ENCODE peak calls at places on chromosomes 7 and 10, in four cellular contexts. L, Q, V and U are unnamed samples.

GRCh38 chr10:34726862-34727261 is 88.2 kb downstream of the PARD3 start:
- DNase-seq in L (no peak), V (no peak), Q (no peak), U (no peak)

GRCh38 chr7:106613861-106614560 is 46.9 kb downstream of the CCDC71L start:
- DNase-seq in L (no peak), V (no peak), Q (no peak), U (no peak)

GRCh38 chr7:91596287-91596686 is 284.2 kb downstream of the MTERF1 start:
- DNase-seq in V (no peak), Q (no peak), L (no peak), U (no peak)

GRCh38 chr7:107122483-107122882 is 46.3 kb upstream of the HBP1 start:
- DNase-seq in L (no peak), Q (no peak), V (no peak), U (no peak)

GRCh38 chr10:71138126-71138860 is 74.1 kb upstream of the UNC5B start:
- DNase-seq in L (no peak), V (no peak), Q (no peak), U (no peak)

GRCh38 chr10:108184129-108184528 is 1019.6 kb upstream of the SORCS1 start:
- DNase-seq in V (no peak), L (no peak), Q (no peak), U (no peak)

GRCh38 chr10:95335933-95336699 is 45.3 kb upstream of the PDLIM1 start:
- DNase-seq in L (no peak), Q (no peak), V (no peak), U (no peak)

GRCh38 chr7:96823274-96823673 is 113.6 kb upstream of the SEM1 start:
- DNase-seq in Q (no peak), V (no peak), L (no peak), U (no peak)

GRCh38 chr10:128091636-128092210 is 34.5 kb downstream of the MKI67 start:
- DNase-seq in L (no peak), Q (peak; percentile 16), V (no peak), U (no peak)
- TF ChIP-seq SPI1 in L (no peak), Q (no peak), V (no peak), U (no peak)

GRCh38 chr10:93494494-93494893 is 1.9 kb upstream of the CEP55 start:
- DNase-seq in V (no peak), L (no peak), Q (no peak), U (no peak)
- TF ChIP-seq SPI1 in V (no peak), L (no peak), Q (no peak), U (no peak)

DNA sequence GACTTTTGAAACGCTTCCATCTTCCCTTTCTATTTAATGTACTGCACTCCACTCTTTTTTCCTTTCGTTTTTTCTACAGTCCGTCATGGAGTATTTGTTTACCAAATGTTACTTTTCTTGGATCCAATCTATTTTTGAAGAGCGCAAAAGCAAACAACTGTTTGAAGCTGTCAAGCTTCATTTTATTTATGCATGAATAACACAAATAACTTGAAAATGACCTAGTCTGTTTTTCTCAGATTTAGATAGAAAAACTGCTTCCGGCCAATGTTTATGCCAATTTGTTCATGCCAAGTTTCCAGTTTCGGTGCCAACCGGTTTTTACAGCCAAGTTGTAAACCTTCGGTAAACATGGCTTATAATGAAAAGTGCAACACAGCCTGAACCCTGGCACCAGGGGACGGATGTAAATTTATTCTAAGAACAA is 150.9 kb upstream of the KLF6 start:
- DNase-seq in V (no peak), Q (no peak), L (no peak), U (no peak)
- TF ChIP-seq SPI1 in V (no peak), Q (no peak), L (no peak), U (no peak)

DNA sequence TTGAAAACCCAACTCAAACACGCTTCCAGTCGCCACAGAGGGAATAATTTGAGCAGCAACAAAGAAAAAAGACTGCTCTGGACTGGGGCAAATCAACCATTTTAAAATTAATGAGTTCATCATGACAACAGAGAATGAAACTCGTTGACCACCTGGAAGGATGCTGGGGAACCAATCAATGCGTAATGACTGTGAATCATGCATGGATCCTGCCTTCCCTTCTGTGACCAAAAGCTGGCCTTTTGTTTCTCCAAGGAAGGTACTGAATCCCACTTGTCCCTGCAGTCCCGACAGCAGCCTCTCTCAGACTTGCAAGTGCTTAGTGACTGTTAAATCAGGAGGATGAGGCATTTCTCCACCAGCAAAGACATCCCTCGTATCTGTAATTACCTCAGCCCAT is 68.0 kb upstream of the TNS3 start:
- DNase-seq in V (no peak), L (no peak), Q (no peak), U (no peak)
- TF ChIP-seq SPI1 in V (no peak), L (no peak), Q (no peak), U (no peak)

GRCh38 chr10:12868229-12868628 is 133.3 kb downstream of the CCDC3 start:
- DNase-seq in V (no peak), Q (no peak), L (no peak), U (no peak)
- TF ChIP-seq SPI1 in V (no peak), Q (no peak), L (no peak), U (no peak)